ENCODE peak calls at places on chromosomes 4 and X, in nine cellular contexts. K is fibroblast of villous mesenchyme, L is prostate gland, Q is heart left ventricle, A is Panc1, W is foreskin fibroblast, N is OCI-LY7, J is mucosa of descending colon, G is A549. O is an unnamed sample.

GRCh38 chrX:68822641-68823410 is 6.0 kb upstream of the EFNB1 start:
- DNase-seq in K (peak), L (no peak), Q (peak), A (no peak), W (peak), N (peak), J (peak), G (peak), O (no peak)

GRCh38 chr4:15753786-15754185 is 24.3 kb upstream of the CD38 start:
- DNase-seq in K (peak), L (no peak), Q (peak), A (no peak), W (no peak), N (no peak), J (no peak), G (no peak), O (no peak)

GRCh38 chrX:134936542-134936941 is 54.2 kb upstream of the SMIM10 start:
- DNase-seq in K (peak), L (no peak), Q (no peak), A (no peak), W (peak), N (no peak), J (no peak), G (no peak), O (no peak)

GRCh38 chrX:148928803-148929202 is 428.4 kb downstream of the AFF2 start:
- DNase-seq in K (no peak), L (no peak), Q (no peak), A (no peak), W (peak), N (no peak), J (no peak), G (no peak), O (no peak)

GRCh38 chr4:67549123-67549522 is 3.8 kb upstream of the CENPC start:
- DNase-seq in K (peak), L (no peak), Q (no peak), A (no peak), W (peak), N (peak), J (no peak), G (no peak), O (no peak)

GRCh38 chrX:133645251-133645650 is 230.0 kb upstream of the GPC4 start:
- DNase-seq in K (peak), L (no peak), Q (no peak), A (no peak), W (peak), N (no peak), J (no peak), G (no peak), O (no peak)

GRCh38 chr4:113869743-113870375 is 108.3 kb upstream of the CAMK2D start:
- DNase-seq in K (no peak), L (no peak), Q (no peak), A (no peak), W (peak), N (peak), J (no peak), G (no peak), O (no peak)

GRCh38 chrX:93120805-93121204 is 552.6 kb downstream of the NAP1L3 start:
- DNase-seq in K (no peak), L (no peak), Q (no peak), A (no peak), W (no peak), N (no peak), J (no peak), G (no peak), O (no peak)

GRCh38 chrX:14899607-14900006 is 26.4 kb downstream of the MOSPD2 start:
- DNase-seq in K (peak), L (no peak), Q (no peak), A (peak), W (peak), N (no peak), J (no peak), G (peak), O (no peak)

GRCh38 chrX:72545990-72546389 is 26.7 kb downstream of the HDAC8 start:
- DNase-seq in K (no peak), L (no peak), Q (no peak), A (no peak), W (no peak), N (no peak), J (peak), G (no peak), O (no peak)

GRCh38 chrX:42751573-42751972 is 26.4 kb downstream of the PPP1R2C start:
- DNase-seq in K (no peak), L (no peak), Q (no peak), A (no peak), W (no peak), N (no peak), J (no peak), G (no peak), O (peak)

GRCh38 chr4:153153339-153153851 is 50.8 kb upstream of the TRIM2 start:
- DNase-seq in K (peak), L (peak), Q (peak), A (no peak), W (peak), N (peak), J (peak), G (peak), O (no peak)

GRCh38 chrX:54808109-54808604 is 612 bp downstream of the MAGED2 start:
- DNase-seq in K (no peak), L (peak), Q (peak), A (no peak), W (peak), N (no peak), J (peak), G (peak), O (no peak)

GRCh38 chr4:142369141-142369540 is 477.0 kb downstream of the INPP4B start:
- DNase-seq in K (no peak), L (no peak), Q (no peak), A (no peak), W (no peak), N (no peak), J (no peak), G (no peak), O (no peak)

GRCh38 chr4:139315221-139315675 is 13.0 kb upstream of the NDUFC1 start:
- DNase-seq in K (no peak), L (no peak), Q (no peak), A (no peak), W (no peak), N (peak), J (no peak), G (no peak), O (no peak)

GRCh38 chr4:158008551-158009218 is 164.1 kb downstream of the GASK1B start:
- DNase-seq in K (peak), L (peak), Q (peak), A (no peak), W (peak), N (no peak), J (no peak), G (no peak), O (no peak)

GRCh38 chrX:275476-275966 is 5.7 kb upstream of the PLCXD1 start:
- DNase-seq in K (no peak), L (no peak), Q (peak), A (no peak), W (no peak), N (no peak), J (peak), G (no peak), O (no peak)

GRCh38 chr4:62399242-62399641 is 1199.1 kb downstream of the ADGRL3 start:
- DNase-seq in K (no peak), L (no peak), Q (no peak), A (no peak), W (no peak), N (no peak), J (no peak), G (no peak), O (no peak)

GRCh38 chr4:81032805-81033684 is 2.5 kb downstream of the BMP3 start:
- DNase-seq in K (no peak), L (no peak), Q (no peak), A (no peak), W (peak), N (peak), J (no peak), G (no peak), O (no peak)

GRCh38 chr4:115323106-115323684 is 209.8 kb upstream of the NDST4 start:
- DNase-seq in K (no peak), L (no peak), Q (no peak), A (no peak), W (no peak), N (no peak), J (no peak), G (no peak), O (no peak)

GRCh38 chr4:128521156-128521555 is 233.5 kb upstream of the PGRMC2 start:
- DNase-seq in K (no peak), L (no peak), Q (no peak), A (no peak), W (peak), N (no peak), J (no peak), G (no peak), O (peak)

GRCh38 chrX:53281321-53281822 is at the start of gene IQSEC2:
- DNase-seq in K (peak), L (peak), Q (peak), A (no peak), W (peak), N (no peak), J (peak), G (peak), O (no peak)

GRCh38 chr4:138236035-138236434 is 6.1 kb downstream of the SLC7A11 start:
- DNase-seq in K (no peak), L (no peak), Q (no peak), A (no peak), W (peak), N (no peak), J (no peak), G (no peak), O (no peak)

GRCh38 chr4:138241281-138242075 is 671 bp downstream of the SLC7A11 start:
- DNase-seq in K (peak), L (no peak), Q (no peak), A (no peak), W (peak), N (peak), J (peak), G (no peak), O (no peak)

GRCh38 chr4:138239496-138239895 is 2.7 kb downstream of the SLC7A11 start:
- DNase-seq in K (no peak), L (no peak), Q (no peak), A (no peak), W (no peak), N (no peak), J (no peak), G (no peak), O (no peak)

GRCh38 chr4:138235419-138235952 is 6.7 kb downstream of the SLC7A11 start:
- DNase-seq in K (peak), L (no peak), Q (no peak), A (no peak), W (peak), N (no peak), J (no peak), G (no peak), O (peak)

GRCh38 chr4:138238521-138239292 is 3.4 kb downstream of the SLC7A11 start:
- DNase-seq in K (no peak), L (no peak), Q (no peak), A (no peak), W (no peak), N (no peak), J (no peak), G (no peak), O (no peak)
- H3K4me3 ChIP-seq in K (peak), L (no peak), Q (no peak), A (peak), W (peak), N (peak), J (no peak), G (peak), O (peak)

GRCh38 chr4:8277356-8278008 is 7.9 kb downstream of the HTRA3 start:
- DNase-seq in K (no peak), L (no peak), Q (no peak), A (no peak), W (no peak), N (no peak), J (no peak), G (no peak), O (no peak)
- H3K4me3 ChIP-seq in K (no peak), L (no peak), Q (no peak), A (no peak), W (no peak), N (no peak), J (no peak), G (no peak), O (no peak)

GRCh38 chr4:53199356-53199755 is 166.5 kb downstream of the SCFD2 start:
- DNase-seq in K (no peak), L (no peak), Q (no peak), A (no peak), W (no peak), N (no peak), J (no peak), G (no peak), O (no peak)

GRCh38 chr4:53197760-53198150 is 168.1 kb downstream of the SCFD2 start:
- DNase-seq in K (peak), L (no peak), Q (no peak), A (no peak), W (no peak), N (no peak), J (no peak), G (no peak), O (no peak)

GRCh38 chr4:53194727-53195126 is 171.1 kb downstream of the SCFD2 start:
- DNase-seq in K (no peak), L (no peak), Q (no peak), A (no peak), W (no peak), N (no peak), J (no peak), G (no peak), O (no peak)

GRCh38 chr4:53196195-53196641 is 169.6 kb downstream of the SCFD2 start:
- DNase-seq in K (peak), L (no peak), Q (no peak), A (no peak), W (no peak), N (no peak), J (no peak), G (no peak), O (no peak)

DNA sequence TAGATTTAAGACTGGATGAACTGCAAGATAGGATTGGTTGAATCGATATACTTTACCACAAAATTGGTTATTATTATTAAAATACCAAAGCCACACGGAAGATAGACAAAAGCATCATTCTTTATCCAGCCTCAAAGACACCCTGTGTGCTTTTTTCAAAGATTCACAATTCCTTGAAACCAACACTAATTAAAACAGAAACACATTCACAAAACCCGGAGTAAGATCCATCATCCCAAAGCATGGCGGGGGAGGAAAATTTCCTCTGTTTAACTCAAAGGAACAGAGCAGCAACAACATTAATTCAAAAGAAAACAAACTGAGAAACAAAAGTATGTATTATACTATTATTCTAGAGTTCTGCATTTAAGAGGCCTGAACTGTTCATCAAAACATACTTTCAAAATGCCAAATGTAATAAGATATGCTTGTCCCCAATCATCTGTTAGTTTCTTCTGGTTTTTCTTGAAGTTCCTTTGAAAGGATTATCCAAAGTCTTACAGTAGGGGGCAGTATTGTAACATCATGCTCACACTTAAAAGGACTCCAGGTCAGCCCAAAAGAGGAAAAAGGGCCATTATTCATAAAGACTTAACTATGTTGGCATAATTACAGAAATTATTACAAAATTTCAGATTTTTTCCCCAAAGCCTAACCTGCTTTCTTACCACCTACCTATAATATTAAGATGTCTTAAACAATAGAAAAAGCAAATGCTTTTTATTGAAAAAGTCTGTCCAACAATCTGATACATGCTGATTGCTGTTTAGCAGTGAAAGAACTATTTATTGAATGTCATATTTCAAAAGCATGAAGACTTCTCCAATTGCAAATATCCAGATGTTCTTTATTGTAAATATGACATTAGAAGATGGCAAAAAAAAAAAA is 168.7 kb downstream of the SCFD2 start:
- DNase-seq in K (peak), L (peak), Q (no peak), A (peak), W (peak), N (peak), J (no peak), G (peak), O (peak)
- H3K4me3 ChIP-seq in K (peak), L (no peak), Q (no peak), A (no peak), W (peak), N (no peak), J (no peak), G (no peak), O (peak)

GRCh38 chr4:74087481-74087880 is 11.5 kb downstream of the CXCL2 start:
- DNase-seq in K (no peak), L (no peak), Q (no peak), A (no peak), W (no peak), N (no peak), J (no peak), G (no peak), O (no peak)
- H3K4me3 ChIP-seq in K (no peak), L (no peak), Q (no peak), A (no peak), W (no peak), N (no peak), J (no peak), G (no peak), O (no peak)

GRCh38 chr4:11070813-11071212 is 357.9 kb downstream of the HS3ST1 start:
- DNase-seq in K (no peak), L (no peak), Q (no peak), A (no peak), W (no peak), N (no peak), J (no peak), G (no peak), O (no peak)
- H3K4me3 ChIP-seq in K (no peak), L (no peak), Q (no peak), A (no peak), W (no peak), N (no peak), J (no peak), G (no peak), O (no peak)

GRCh38 chrX:28697732-28698131 is 110.5 kb downstream of the IL1RAPL1 start:
- DNase-seq in K (no peak), L (no peak), Q (no peak), A (no peak), W (no peak), N (no peak), J (no peak), G (no peak), O (no peak)

DNA sequence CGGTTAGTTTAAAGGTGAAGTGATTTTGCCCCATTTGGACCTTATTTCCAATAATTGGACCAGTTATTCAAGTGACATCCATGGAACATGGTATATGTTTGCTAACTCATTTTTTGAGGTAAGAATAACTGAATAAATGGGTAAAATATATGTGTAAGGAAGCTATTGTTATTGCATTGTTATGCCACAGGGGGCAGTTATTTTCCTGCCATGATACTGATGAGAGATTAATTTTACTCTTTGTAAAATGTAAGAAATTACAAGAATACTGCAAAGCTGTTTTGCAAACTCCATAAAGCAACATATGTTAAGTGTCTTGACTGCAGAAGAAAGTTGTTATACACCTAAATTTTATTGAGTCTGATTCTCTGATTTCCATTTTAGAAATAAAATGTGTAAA is 114.0 kb downstream of the IL1RAPL1 start:
- DNase-seq in K (no peak), L (no peak), Q (no peak), A (no peak), W (peak), N (no peak), J (no peak), G (no peak), O (no peak)
- H3K4me3 ChIP-seq in K (no peak), L (no peak), Q (no peak), A (no peak), W (no peak), N (no peak), J (no peak), G (no peak), O (no peak)

GRCh38 chr4:108533876-108534275 is 86.5 kb upstream of the RPL34 start:
- DNase-seq in K (no peak), L (no peak), Q (no peak), A (no peak), W (no peak), N (no peak), J (no peak), G (no peak), O (no peak)

GRCh38 chr4:108531461-108531860 is 88.9 kb upstream of the RPL34 start:
- DNase-seq in K (no peak), L (no peak), Q (no peak), A (no peak), W (no peak), N (no peak), J (no peak), G (no peak), O (no peak)

GRCh38 chr4:108533245-108533844 is 87.0 kb upstream of the RPL34 start:
- DNase-seq in K (peak), L (no peak), Q (no peak), A (no peak), W (no peak), N (no peak), J (peak), G (no peak), O (no peak)

GRCh38 chr4:108529984-108530901 is 90.1 kb upstream of the RPL34 start:
- DNase-seq in K (no peak), L (no peak), Q (no peak), A (no peak), W (no peak), N (no peak), J (no peak), G (no peak), O (no peak)

DNA sequence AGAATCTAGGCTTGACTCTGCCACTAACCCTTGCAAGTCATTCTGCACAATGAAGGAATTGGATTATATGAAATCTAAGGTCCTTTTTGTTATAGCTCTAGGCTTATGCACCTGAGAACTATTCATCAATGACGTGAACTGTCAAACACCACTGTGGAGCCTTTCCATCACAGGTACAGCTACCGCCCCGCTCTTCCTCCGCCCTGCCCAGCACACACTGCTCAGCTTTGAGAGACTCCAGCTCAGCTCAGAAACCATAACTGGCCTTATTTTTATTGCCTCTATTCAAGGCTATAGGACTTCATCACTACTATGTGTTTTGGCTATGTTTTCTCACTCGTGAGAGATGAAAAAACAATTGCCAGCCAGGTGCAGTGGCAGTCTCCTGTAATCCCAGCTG is 88.2 kb upstream of the RPL34 start:
- DNase-seq in K (no peak), L (no peak), Q (no peak), A (no peak), W (no peak), N (no peak), J (no peak), G (no peak), O (no peak)
- H3K4me3 ChIP-seq in K (no peak), L (no peak), Q (no peak), A (no peak), W (no peak), N (no peak), J (no peak), G (no peak), O (no peak)

GRCh38 chr4:145681956-145682355 is 2.0 kb downstream of the C4orf51 start:
- DNase-seq in K (peak), L (no peak), Q (no peak), A (no peak), W (peak), N (no peak), J (no peak), G (no peak), O (no peak)
- H3K4me3 ChIP-seq in K (no peak), L (no peak), Q (no peak), A (no peak), W (no peak), N (no peak), J (no peak), G (no peak), O (no peak)

GRCh38 chrX:48917139-48917980 is 1.5 kb downstream of the PIM2 start:
- DNase-seq in K (peak), L (peak), Q (peak), A (peak), W (peak), N (peak), J (peak), G (peak), O (peak)
- H3K4me3 ChIP-seq in K (peak), L (peak), Q (peak), A (peak), W (peak), N (peak), J (no peak), G (peak), O (peak)

GRCh38 chrX:154366666-154367055 is 7.8 kb downstream of the FLNA start:
- DNase-seq in K (no peak), L (peak), Q (peak), A (no peak), W (peak), N (no peak), J (no peak), G (no peak), O (no peak)

GRCh38 chrX:154369453-154370299 is 4.8 kb downstream of the FLNA start:
- DNase-seq in K (peak), L (peak), Q (peak), A (peak), W (peak), N (peak), J (peak), G (peak), O (peak)

GRCh38 chrX:154365997-154366665 is 8.3 kb downstream of the FLNA start:
- DNase-seq in K (no peak), L (no peak), Q (no peak), A (no peak), W (no peak), N (no peak), J (no peak), G (no peak), O (no peak)

GRCh38 chrX:154368630-154369452 is 5.6 kb downstream of the FLNA start:
- DNase-seq in K (peak), L (peak), Q (peak), A (peak), W (peak), N (peak), J (peak), G (peak), O (peak)

GRCh38 chrX:154367474-154368308 is 6.7 kb downstream of the FLNA start:
- DNase-seq in K (no peak), L (no peak), Q (no peak), A (no peak), W (no peak), N (no peak), J (no peak), G (no peak), O (no peak)
- H3K4me3 ChIP-seq in K (peak), L (no peak), Q (peak), A (no peak), W (peak), N (no peak), J (no peak), G (peak), O (peak)